ENCODE peak calls at places on chromosomes 11 and 22, in nine cellular contexts. O, D, Q, M, U, F, B, H and K are unnamed samples.

GRCh38 chr11:131146817-131147490 is 223.5 kb upstream of the NTM start:
- DNase-seq in M (no peak), U (no peak), B (peak; percentile 20), O (no peak), H (no peak), D (no peak), Q (no peak), F (no peak), K (no peak)

GRCh38 chr11:132821027-132821426 is 711.3 kb downstream of the OPCML start:
- DNase-seq in B (peak; percentile 46), D (no peak), M (no peak), Q (no peak), F (no peak), U (no peak), O (no peak), H (no peak), K (no peak)

GRCh38 chr11:74466916-74467885 is at the start of gene KCNE3:
- DNase-seq in F (peak; percentile 82), U (peak; percentile 73), O (no peak), D (peak; percentile 40), M (no peak), B (peak; percentile 49), H (no peak), Q (no peak), K (peak; percentile 82)

GRCh38 chr11:103636232-103636631 is 400.2 kb upstream of the DDI1 start:
- DNase-seq in D (no peak), U (no peak), H (no peak), B (no peak), M (no peak), O (no peak), F (no peak), Q (no peak), K (no peak)

GRCh38 chr11:75280770-75281468 is 40.3 kb downstream of the TPBGL start:
- DNase-seq in O (no peak), H (no peak), D (no peak), U (peak; percentile 56), Q (no peak), F (peak; percentile 77), B (no peak), M (no peak), K (no peak)

GRCh38 chr11:80943226-80943625 is 1502.4 kb upstream of the TENM4 start:
- DNase-seq in M (no peak), B (no peak), Q (no peak), F (no peak), H (no peak), D (no peak), U (no peak), O (no peak), K (no peak)

GRCh38 chr11:66478823-66479740 is 1.2 kb upstream of the DPP3 start:
- DNase-seq in O (no peak), B (peak; percentile 49), D (peak; percentile 60), U (no peak), M (no peak), H (peak; percentile 30), F (peak; percentile 83), Q (peak; percentile 61), K (peak; percentile 75)

GRCh38 chr22:26065847-26066246 is 103.4 kb upstream of the SEZ6L start:
- DNase-seq in H (no peak), O (no peak), M (no peak), B (no peak), F (no peak), D (no peak), Q (no peak), U (no peak), K (no peak)

GRCh38 chr11:122808494-122808893 is 29.8 kb upstream of the CRTAM start:
- DNase-seq in O (no peak), H (no peak), U (no peak), B (peak; percentile 52), F (no peak), Q (peak; percentile 58), M (no peak), D (no peak), K (no peak)

GRCh38 chr11:128497057-128497957 is 90.1 kb downstream of the ETS1 start:
- DNase-seq in B (peak; percentile 82), O (no peak), Q (peak; percentile 41), H (peak; percentile 69), M (no peak), U (no peak), F (no peak), D (no peak), K (peak; percentile 42)

GRCh38 chr11:127804775-127805446 is 782.4 kb downstream of the ETS1 start:
- DNase-seq in B (no peak), D (no peak), O (no peak), M (no peak), H (no peak), F (no peak), Q (no peak), U (no peak), K (no peak)